ENCODE peak calls at places on chromosome 2, in five cellular contexts. One of them, this sample, is unnamed.

GRCh38 chr2:70655786-70656185 is 102.2 kb upstream of the TGFA start:
- DNase-seq in HepG2: no peak
- DNase-seq in K562: no peak
- DNase-seq in GM12891: no peak
- DNase-seq in GM12878: no peak
- DNase-seq in this sample: no peak

GRCh38 chr2:30113617-30114293 is 33.1 kb upstream of the YPEL5 start:
- DNase-seq in GM12891: no peak
- DNase-seq in GM12878: no peak
- DNase-seq in HepG2: no peak
- DNase-seq in K562: no peak
- DNase-seq in this sample: no peak

GRCh38 chr2:159879061-159879604 is 81.1 kb upstream of the CD302 start:
- DNase-seq in K562: no peak
- DNase-seq in HepG2: no peak
- DNase-seq in GM12878: peak; percentile 77
- DNase-seq in GM12891: no peak
- DNase-seq in this sample: no peak

GRCh38 chr2:157593411-157593810 is 35.3 kb downstream of the ACVR1C start:
- DNase-seq in GM12878: no peak
- DNase-seq in HepG2: no peak
- DNase-seq in GM12891: no peak
- DNase-seq in K562: no peak
- DNase-seq in this sample: no peak

GRCh38 chr2:28544915-28545589 is 49.2 kb downstream of the PLB1 start:
- DNase-seq in GM12878: no peak
- DNase-seq in HepG2: peak; percentile 85
- DNase-seq in K562: no peak
- DNase-seq in GM12891: no peak
- DNase-seq in this sample: no peak

GRCh38 chr2:119574108-119574815 is 30.0 kb downstream of the CFAP221 start:
- DNase-seq in K562: no peak
- DNase-seq in GM12878: peak; percentile 21
- DNase-seq in HepG2: no peak
- DNase-seq in GM12891: no peak
- DNase-seq in this sample: no peak

GRCh38 chr2:224126459-224126858 is 87.4 kb upstream of the SERPINE2 start:
- DNase-seq in K562: no peak
- DNase-seq in HepG2: no peak
- DNase-seq in GM12891: no peak
- DNase-seq in GM12878: no peak
- DNase-seq in this sample: no peak

GRCh38 chr2:190887089-190887488 is 6.5 kb downstream of the GLS start:
- DNase-seq in K562: no peak
- DNase-seq in GM12891: no peak
- DNase-seq in GM12878: peak; percentile 48
- DNase-seq in HepG2: no peak
- DNase-seq in this sample: no peak

GRCh38 chr2:193476171-193476800 is 1281.6 kb upstream of the TMEFF2 start:
- DNase-seq in GM12891: no peak
- DNase-seq in HepG2: peak; percentile 16
- DNase-seq in GM12878: no peak
- DNase-seq in K562: no peak
- DNase-seq in this sample: no peak

GRCh38 chr2:207480521-207481034 is 49.2 kb upstream of the CREB1 start:
- DNase-seq in GM12891: no peak
- DNase-seq in K562: no peak
- DNase-seq in HepG2: no peak
- DNase-seq in GM12878: no peak
- DNase-seq in this sample: no peak

GRCh38 chr2:7011376-7012083 is 94.3 kb downstream of the RNF144A start:
- DNase-seq in GM12891: no peak
- DNase-seq in HepG2: no peak
- DNase-seq in GM12878: no peak
- DNase-seq in K562: no peak
- DNase-seq in this sample: no peak

GRCh38 chr2:2810504-2810903 is 479.4 kb upstream of the MYT1L start:
- DNase-seq in K562: no peak
- DNase-seq in HepG2: no peak
- DNase-seq in GM12891: no peak
- DNase-seq in GM12878: no peak
- DNase-seq in this sample: no peak

GRCh38 chr2:40797115-40797514 is 345.2 kb upstream of the SLC8A1 start:
- DNase-seq in GM12891: no peak
- DNase-seq in HepG2: no peak
- DNase-seq in GM12878: no peak
- DNase-seq in K562: no peak
- DNase-seq in this sample: no peak

GRCh38 chr2:145777297-145777696 is 1257.4 kb upstream of the ZEB2 start:
- DNase-seq in HepG2: peak; percentile 88
- DNase-seq in K562: no peak
- DNase-seq in GM12878: no peak
- DNase-seq in GM12891: no peak
- DNase-seq in this sample: no peak

GRCh38 chr2:121041516-121041915 is 243.5 kb downstream of the TFCP2L1 start:
- DNase-seq in HepG2: no peak
- DNase-seq in GM12878: no peak
- DNase-seq in GM12891: no peak
- DNase-seq in K562: no peak
- DNase-seq in this sample: no peak

GRCh38 chr2:237591379-237591881 is 896 bp upstream of the RAB17 start:
- DNase-seq in GM12891: no peak
- DNase-seq in HepG2: no peak
- DNase-seq in K562: no peak
- DNase-seq in GM12878: no peak
- DNase-seq in this sample: no peak

GRCh38 chr2:232367016-232367415 is 11.5 kb upstream of the ALPP start:
- DNase-seq in GM12891: no peak
- DNase-seq in HepG2: no peak
- DNase-seq in GM12878: no peak
- DNase-seq in K562: no peak
- DNase-seq in this sample: no peak

GRCh38 chr2:133417410-133417809 is 150.9 kb downstream of the NCKAP5 start:
- DNase-seq in HepG2: peak; percentile 9
- DNase-seq in K562: no peak
- DNase-seq in GM12891: no peak
- DNase-seq in GM12878: no peak
- DNase-seq in this sample: no peak

GRCh38 chr2:144595279-144595678 is 75.4 kb upstream of the ZEB2 start:
- DNase-seq in GM12891: no peak
- DNase-seq in K562: peak; percentile 26
- DNase-seq in GM12878: no peak
- DNase-seq in HepG2: no peak
- DNase-seq in this sample: no peak

GRCh38 chr2:37230581-37230980 is 815 bp downstream of the CEBPZ start:
- DNase-seq in K562: peak; percentile 22
- DNase-seq in HepG2: peak; percentile 36
- DNase-seq in GM12891: no peak
- DNase-seq in GM12878: no peak
- DNase-seq in this sample: no peak

GRCh38 chr2:37228788-37229187 is 2.6 kb downstream of the CEBPZ start:
- DNase-seq in K562: no peak
- DNase-seq in GM12878: no peak
- DNase-seq in HepG2: no peak
- DNase-seq in GM12891: no peak
- DNase-seq in this sample: no peak

GRCh38 chr2:37232131-37232933 is 874 bp downstream of the NDUFAF7 start:
- DNase-seq in GM12878: no peak
- DNase-seq in K562: peak; percentile 18
- DNase-seq in HepG2: peak; percentile 12
- DNase-seq in GM12891: no peak
- DNase-seq in this sample: peak; percentile 27

GRCh38 chr2:37226863-37227262 is 4.5 kb downstream of the CEBPZ start:
- DNase-seq in K562: no peak
- DNase-seq in HepG2: no peak
- DNase-seq in GM12891: no peak
- DNase-seq in GM12878: no peak
- DNase-seq in this sample: no peak

DNA sequence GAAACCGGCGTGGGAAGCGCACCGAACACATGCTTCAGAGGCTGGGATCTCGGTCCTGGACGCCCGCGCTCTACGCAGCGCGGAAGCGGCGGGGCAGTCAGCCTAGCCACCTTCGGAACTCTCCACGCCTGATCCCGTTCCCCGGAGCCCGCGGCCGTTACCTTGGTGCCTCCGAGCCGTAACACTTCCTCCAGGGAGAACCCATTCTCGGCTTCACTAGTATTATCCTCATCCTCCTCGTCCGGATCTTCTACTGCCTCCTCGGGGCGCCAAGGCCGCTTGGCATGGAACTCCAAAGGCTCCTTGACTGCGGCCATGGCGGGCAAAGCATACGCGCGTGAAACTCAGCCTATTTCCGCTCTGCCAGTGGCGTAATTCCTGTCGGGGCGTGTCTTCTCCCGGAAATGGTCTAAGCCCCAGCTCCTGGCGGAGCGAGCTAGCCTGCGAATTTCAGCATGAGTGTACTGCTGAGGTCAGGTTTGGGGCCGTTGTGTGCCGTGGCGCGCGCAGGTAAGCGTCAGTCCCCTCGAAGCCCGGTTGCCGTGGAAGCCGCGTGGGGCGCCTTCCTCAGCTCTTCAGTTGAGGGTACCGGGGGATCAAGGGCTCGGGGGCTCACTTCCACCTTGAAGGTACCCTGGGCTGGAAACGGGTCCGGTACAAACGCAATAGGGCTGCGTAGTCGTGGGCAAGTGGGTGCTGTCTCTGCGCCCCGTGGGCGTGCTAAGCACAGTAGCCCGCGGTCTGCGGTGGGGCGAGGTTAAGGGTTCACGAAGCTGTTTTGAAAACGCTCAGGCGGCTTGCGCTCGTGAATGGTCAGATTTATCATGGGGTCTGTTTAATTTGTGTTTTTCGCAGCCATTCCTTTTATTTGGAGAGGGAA is at the start of the genes CEBPZ and NDUFAF7:
- DNase-seq in GM12878: peak; percentile 59
- DNase-seq in K562: peak; percentile 80
- DNase-seq in HepG2: peak; percentile 93
- DNase-seq in GM12891: peak; percentile 77
- DNase-seq in this sample: peak; percentile 86
- TF ChIP-seq POLR2A in GM12878: peak; percentile 94
- TF ChIP-seq POLR2A in K562: peak; percentile 97
- TF ChIP-seq POLR2A in HepG2: peak; percentile 97
- TF ChIP-seq POLR2A in GM12891: peak; percentile 90
- TF ChIP-seq POLR2A in this sample: peak; percentile 93

GRCh38 chr2:172437419-172438063 is 10.2 kb downstream of the ITGA6 start:
- DNase-seq in HepG2: no peak
- DNase-seq in K562: no peak
- DNase-seq in GM12878: peak; percentile 16
- DNase-seq in GM12891: peak; percentile 15
- DNase-seq in this sample: no peak
- TF ChIP-seq TAF1 in HepG2: no peak
- TF ChIP-seq TAF1 in K562: no peak
- TF ChIP-seq TAF1 in GM12878: no peak
- TF ChIP-seq TAF1 in GM12891: no peak
- TF ChIP-seq TAF1 in this sample: no peak

DNA sequence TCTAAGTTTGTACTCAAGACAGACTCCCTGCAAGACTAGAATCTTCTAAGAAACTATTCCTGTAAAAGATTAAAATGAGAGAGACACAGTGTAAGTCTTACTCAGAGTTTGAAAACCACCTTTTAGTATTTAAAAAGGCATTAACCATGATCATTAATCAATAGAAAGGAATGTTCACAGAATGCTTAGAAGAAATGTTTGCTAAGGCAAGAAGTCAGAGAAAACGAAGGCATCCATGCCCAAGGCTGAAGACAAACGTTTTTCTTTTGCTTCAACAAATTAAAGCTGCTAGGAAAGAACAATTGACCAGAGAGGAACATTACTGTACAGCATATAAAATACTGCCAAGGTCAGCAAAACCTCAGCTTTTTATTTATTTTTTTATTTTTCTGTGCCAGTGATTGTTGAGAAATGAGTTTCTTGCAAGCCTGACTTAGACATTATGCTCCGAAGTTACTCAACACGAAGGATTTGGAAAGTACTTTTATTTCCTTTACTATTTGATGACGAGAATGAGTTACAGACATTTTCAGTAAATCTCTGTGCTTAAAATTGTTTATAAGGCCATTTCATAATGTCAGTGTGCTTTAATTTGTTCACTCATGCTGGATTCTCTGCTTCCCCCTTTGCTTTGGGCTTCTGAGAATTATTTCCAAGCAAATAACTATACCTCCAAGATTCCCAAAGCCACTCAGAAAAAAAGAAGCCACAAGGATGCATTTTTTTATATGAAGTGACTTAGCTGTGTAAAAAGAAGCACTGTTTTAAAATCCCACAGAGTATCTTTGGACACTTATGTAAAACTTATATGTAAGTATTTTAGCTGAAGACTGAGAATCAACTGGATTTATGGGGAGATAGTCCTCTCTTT is 20.5 kb downstream of the RND3 start:
- DNase-seq in GM12891: no peak
- DNase-seq in K562: no peak
- DNase-seq in HepG2: no peak
- DNase-seq in GM12878: no peak
- DNase-seq in this sample: no peak
- TF ChIP-seq POLR2AphosphoS5 in GM12891: no peak
- TF ChIP-seq POLR2AphosphoS5 in K562: no peak
- TF ChIP-seq POLR2AphosphoS5 in HepG2: no peak
- TF ChIP-seq POLR2AphosphoS5 in GM12878: no peak
- TF ChIP-seq POLR2AphosphoS5 in this sample: no peak

GRCh38 chr2:105410554-105410953 is 11.7 kb upstream of the FHL2 start:
- DNase-seq in GM12891: no peak
- DNase-seq in HepG2: no peak
- DNase-seq in GM12878: no peak
- DNase-seq in K562: no peak
- DNase-seq in this sample: no peak
- TF ChIP-seq POLR2A in GM12891: no peak
- TF ChIP-seq POLR2A in HepG2: no peak
- TF ChIP-seq POLR2A in GM12878: no peak
- TF ChIP-seq POLR2A in K562: no peak
- TF ChIP-seq POLR2A in this sample: no peak

GRCh38 chr2:58553937-58554336 is 312.8 kb upstream of the FANCL start:
- DNase-seq in K562: no peak
- DNase-seq in GM12891: no peak
- DNase-seq in HepG2: peak; percentile 10
- DNase-seq in GM12878: no peak
- DNase-seq in this sample: no peak
- TF ChIP-seq TAF1 in K562: no peak
- TF ChIP-seq TAF1 in GM12891: no peak
- TF ChIP-seq TAF1 in HepG2: no peak
- TF ChIP-seq TAF1 in GM12878: no peak
- TF ChIP-seq TAF1 in this sample: no peak

GRCh38 chr2:152942940-152943440 is 224.6 kb downstream of the ARL6IP6 start:
- DNase-seq in K562: no peak
- DNase-seq in HepG2: no peak
- DNase-seq in GM12891: no peak
- DNase-seq in GM12878: no peak
- DNase-seq in this sample: no peak
- TF ChIP-seq POLR2AphosphoS5 in K562: no peak
- TF ChIP-seq POLR2AphosphoS5 in HepG2: no peak
- TF ChIP-seq POLR2AphosphoS5 in GM12891: no peak
- TF ChIP-seq POLR2AphosphoS5 in GM12878: no peak
- TF ChIP-seq POLR2AphosphoS5 in this sample: no peak

GRCh38 chr2:203565076-203565475 is 30.0 kb upstream of the RAPH1 start:
- DNase-seq in K562: no peak
- DNase-seq in GM12878: no peak
- DNase-seq in GM12891: no peak
- DNase-seq in HepG2: no peak
- DNase-seq in this sample: no peak
- TF ChIP-seq POLR2A in K562: no peak
- TF ChIP-seq POLR2A in GM12878: no peak
- TF ChIP-seq POLR2A in GM12891: no peak
- TF ChIP-seq POLR2A in HepG2: no peak
- TF ChIP-seq POLR2A in this sample: no peak

This sample was measured in GM12892.